ENCODE peak calls at places on chromosomes 7 and 10, in seven cellular contexts. O, B, G, X, U, E and L are unnamed samples.

GRCh38 chr7:47356261-47356660 is 225.7 kb downstream of the TNS3 start:
- DNase-seq in O (no peak), B (no peak), G (no peak), X (no peak), U (no peak), E (no peak), L (no peak)

GRCh38 chr10:75302029-75302428 is 66.3 kb upstream of the COMTD1 start:
- DNase-seq in O (no peak), B (no peak), G (no peak), X (no peak), U (no peak), E (no peak), L (no peak)

GRCh38 chr7:102211590-102212550 is 74.8 kb upstream of the SH2B2 start:
- DNase-seq in O (no peak), B (no peak), G (no peak), X (no peak), U (no peak), E (no peak), L (no peak)

GRCh38 chr7:26090927-26091519 is 61.0 kb upstream of the NFE2L3 start:
- DNase-seq in O (no peak), B (peak), G (peak), X (no peak), U (no peak), E (peak), L (peak)

GRCh38 chr7:11182736-11183135 is 209.1 kb downstream of the PHF14 start:
- DNase-seq in O (no peak), B (peak), G (no peak), X (no peak), U (no peak), E (peak), L (no peak)

GRCh38 chr7:6709808-6710207 is 3.1 kb upstream of the ZNF12 start:
- DNase-seq in O (no peak), B (no peak), G (no peak), X (no peak), U (no peak), E (no peak), L (no peak)

GRCh38 chr7:43586251-43586900 is 3.5 kb downstream of the STK17A start:
- DNase-seq in O (peak), B (peak), G (no peak), X (no peak), U (no peak), E (peak), L (no peak)

GRCh38 chr10:107442035-107442505 is 277.6 kb upstream of the SORCS1 start:
- DNase-seq in O (no peak), B (peak), G (no peak), X (no peak), U (no peak), E (peak), L (no peak)

GRCh38 chr10:71241114-71241898 is 28.9 kb downstream of the UNC5B start:
- DNase-seq in O (no peak), B (peak), G (no peak), X (no peak), U (no peak), E (peak), L (no peak)

GRCh38 chr10:71579668-71580067 is 139.9 kb downstream of the C10orf105 start:
- DNase-seq in O (no peak), B (no peak), G (no peak), X (no peak), U (no peak), E (no peak), L (no peak)

GRCh38 chr10:85548038-85548437 is 818.6 kb downstream of the GRID1 start:
- DNase-seq in O (peak), B (no peak), G (peak), X (no peak), U (no peak), E (peak), L (peak)

GRCh38 chr10:69384320-69384719 is 32.4 kb downstream of the TACR2 start:
- DNase-seq in O (no peak), B (no peak), G (no peak), X (no peak), U (no peak), E (no peak), L (no peak)

GRCh38 chr7:37826825-37827224 is 21.6 kb upstream of the NME8 start:
- DNase-seq in O (no peak), B (no peak), G (no peak), X (no peak), U (no peak), E (no peak), L (no peak)

GRCh38 chr7:126140858-126141491 is 1111.8 kb downstream of the GRM8 start:
- DNase-seq in O (no peak), B (no peak), G (no peak), X (no peak), U (no peak), E (no peak), L (no peak)

GRCh38 chr10:102555781-102556328 is 52.1 kb downstream of the SUFU start:
- DNase-seq in O (no peak), B (peak), G (no peak), X (no peak), U (no peak), E (peak), L (no peak)

GRCh38 chr10:119494224-119495060 is 48.1 kb downstream of the RGS10 start:
- DNase-seq in O (no peak), B (peak), G (no peak), X (no peak), U (no peak), E (peak), L (no peak)

GRCh38 chr7:158723266-158723665 is 18.7 kb upstream of the NCAPG2 start:
- DNase-seq in O (no peak), B (no peak), G (no peak), X (no peak), U (no peak), E (no peak), L (no peak)

GRCh38 chr10:122656741-122657140 is 42.9 kb downstream of the C10orf120 start:
- DNase-seq in O (no peak), B (no peak), G (no peak), X (no peak), U (no peak), E (no peak), L (no peak)

GRCh38 chr7:137878333-137878961 is 31.7 kb upstream of the DGKI start:
- DNase-seq in O (no peak), B (peak), G (no peak), X (no peak), U (no peak), E (no peak), L (peak)

GRCh38 chr7:12929416-12930140 is 242.1 kb downstream of the ARL4A start:
- DNase-seq in O (no peak), B (no peak), G (no peak), X (no peak), U (no peak), E (no peak), L (peak)

GRCh38 chr7:155202106-155202871 is 95.4 kb upstream of the INSIG1 start:
- DNase-seq in O (no peak), B (no peak), G (no peak), X (no peak), U (no peak), E (no peak), L (no peak)

GRCh38 chr10:33453081-33453850 is 118.8 kb upstream of the NRP1 start:
- DNase-seq in O (no peak), B (peak), G (no peak), X (no peak), U (no peak), E (no peak), L (no peak)

GRCh38 chr10:122435212-122435827 is 19.1 kb upstream of the ARMS2 start:
- DNase-seq in O (no peak), B (peak), G (peak), X (no peak), U (no peak), E (peak), L (peak)

GRCh38 chr10:32957341-32958084 is 517 bp downstream of the ITGB1 start:
- DNase-seq in O (peak), B (no peak), G (peak), X (peak), U (no peak), E (no peak), L (peak)

GRCh38 chr10:17019696-17020095 is 109.9 kb downstream of the CUBN start:
- DNase-seq in O (no peak), B (peak), G (no peak), X (no peak), U (no peak), E (peak), L (no peak)

GRCh38 chr7:151020231-151020630 is 4.1 kb downstream of the ATG9B start:
- DNase-seq in O (no peak), B (no peak), G (no peak), X (peak), U (no peak), E (peak), L (peak)

GRCh38 chr7:151028131-151028947 is at the start of gene ABCB8:
- DNase-seq in O (peak), B (peak), G (peak), X (peak), U (peak), E (peak), L (peak)

GRCh38 chr7:151025924-151026671 is 1.8 kb upstream of the ATG9B start:
- DNase-seq in O (peak), B (peak), G (no peak), X (no peak), U (no peak), E (peak), L (peak)

GRCh38 chr7:151023211-151023610 is 1.1 kb downstream of the ATG9B start:
- DNase-seq in O (no peak), B (no peak), G (no peak), X (no peak), U (no peak), E (no peak), L (no peak)

GRCh38 chr7:151024435-151025056 is at the start of gene ATG9B:
- DNase-seq in O (peak), B (no peak), G (no peak), X (no peak), U (no peak), E (no peak), L (peak)
- H3K9ac ChIP-seq in O (no peak), B (no peak), G (no peak), X (no peak), U (no peak), E (no peak), L (no peak)

DNA sequence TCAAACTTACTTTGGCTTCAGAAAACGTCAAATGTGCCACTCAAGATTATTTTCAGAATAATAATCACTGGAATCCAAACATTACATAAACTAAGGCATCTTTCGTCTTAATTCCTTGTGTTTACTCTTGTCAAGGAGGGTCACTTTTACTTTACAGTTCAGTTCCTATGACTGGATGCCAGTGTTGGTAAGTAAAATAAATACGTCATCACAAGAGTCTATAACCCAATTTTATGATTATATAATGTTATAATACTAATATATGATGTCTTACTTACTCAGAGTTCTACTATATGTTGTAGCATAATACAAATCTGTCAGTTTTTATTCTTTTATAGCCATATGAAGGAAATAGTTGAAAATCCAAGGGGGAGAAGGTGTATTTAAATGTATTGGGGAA is 123.8 kb downstream of the GPR85 start:
- DNase-seq in O (no peak), B (no peak), G (no peak), X (no peak), U (no peak), E (no peak), L (no peak)
- H4K8ac ChIP-seq in O (no peak), B (no peak), G (no peak), X (no peak), U (no peak), E (no peak), L (no peak)

GRCh38 chr7:21428642-21428941 is 709 bp downstream of the SP4 start:
- DNase-seq in O (no peak), B (no peak), G (no peak), X (no peak), U (no peak), E (no peak), L (no peak)

GRCh38 chr7:21430575-21430954 is 2.7 kb downstream of the SP4 start:
- DNase-seq in O (no peak), B (no peak), G (no peak), X (no peak), U (no peak), E (no peak), L (no peak)

GRCh38 chr7:21427861-21428641 is at the start of gene SP4:
- DNase-seq in O (peak), B (peak), G (peak), X (peak), U (peak), E (peak), L (peak)

GRCh38 chr7:21429021-21429420 is 1.1 kb downstream of the SP4 start:
- DNase-seq in O (no peak), B (no peak), G (no peak), X (no peak), U (no peak), E (no peak), L (no peak)

GRCh38 chr7:21429786-21430574 is 2.1 kb downstream of the SP4 start:
- DNase-seq in O (no peak), B (no peak), G (no peak), X (no peak), U (no peak), E (no peak), L (no peak)
- H2AK5ac ChIP-seq in O (no peak), B (no peak), G (no peak), X (no peak), U (peak), E (no peak), L (no peak)

GRCh38 chr7:36192877-36193276 is 39.8 kb downstream of the EEPD1 start:
- DNase-seq in O (no peak), B (no peak), G (no peak), X (no peak), U (no peak), E (no peak), L (no peak)
- H3K9ac ChIP-seq in O (no peak), B (no peak), G (no peak), X (no peak), U (no peak), E (no peak), L (no peak)